ENCODE peak calls at places on chromosomes 7 and 10, in eight cellular contexts. N is SW480, G is T-helper 17 cell, A is heart left ventricle, C is cardiac fibroblast, U is endothelial cell, K is mucosa of gallbladder, I is nucleus accumbens. E is an unnamed sample.

GRCh38 chr10:64091889-64092288 is 570.7 kb downstream of the REEP3 start:
- DNase-seq in K (no peak), G (no peak), U (no peak), I (peak; percentile 27), N (peak; percentile 33), C (peak; percentile 27), A (no peak), E (no peak)

GRCh38 chr7:64793106-64793755 is 997 bp upstream of the ZNF138 start:
- DNase-seq in U (no peak), C (peak; percentile 1), A (no peak), G (no peak), K (no peak), I (no peak), N (no peak), E (no peak)

GRCh38 chr10:80196270-80196949 is 8.9 kb downstream of the ANXA11 start:
- DNase-seq in C (peak; percentile 72), G (no peak), I (no peak), A (peak; percentile 81), K (peak; percentile 88), N (peak; percentile 98), U (no peak), E (peak; percentile 48)

GRCh38 chr10:62894156-62894555 is 78.0 kb upstream of the EGR2 start:
- DNase-seq in C (no peak), K (no peak), I (no peak), N (no peak), U (no peak), A (no peak), G (no peak), E (no peak)

GRCh38 chr7:35647171-35647574 is 47.8 kb downstream of the HERPUD2 start:
- DNase-seq in I (no peak), A (peak; percentile 41), K (no peak), G (no peak), U (peak; percentile 23), C (peak; percentile 30), N (no peak), E (no peak)

GRCh38 chr7:25407932-25408480 is 179.7 kb upstream of the NPVF start:
- DNase-seq in G (no peak), A (no peak), I (no peak), N (peak; percentile 24), K (no peak), C (no peak), U (no peak), E (no peak)

GRCh38 chr10:97025613-97026242 is 160.0 kb downstream of the SLIT1 start:
- DNase-seq in A (no peak), G (no peak), C (peak; percentile 63), N (peak; percentile 23), I (peak; percentile 50), U (peak; percentile 64), K (peak; percentile 62), E (no peak)

GRCh38 chr10:30542001-30542861 is 87.3 kb downstream of the LYZL2 start:
- DNase-seq in C (peak; percentile 26), U (no peak), G (no peak), K (peak; percentile 64), N (no peak), A (no peak), I (no peak), E (no peak)

GRCh38 chr10:121324678-121325213 is 273.5 kb downstream of the FGFR2 start:
- DNase-seq in G (no peak), C (no peak), U (no peak), I (no peak), K (peak; percentile 36), A (no peak), N (peak; percentile 66), E (no peak)

GRCh38 chr10:70940834-70941568 is 52.6 kb upstream of the PCBD1 start:
- DNase-seq in K (no peak), N (peak; percentile 21), U (no peak), I (no peak), G (no peak), A (peak; percentile 59), C (no peak), E (no peak)

GRCh38 chr7:101817031-101817929 is at the start of gene CUX1:
- DNase-seq in I (no peak), A (no peak), G (no peak), U (peak; percentile 33), N (peak; percentile 65), K (no peak), C (no peak), E (peak; percentile 55)

GRCh38 chr7:121510858-121511482 is 114.9 kb upstream of the FAM3C start:
- DNase-seq in N (no peak), C (peak; percentile 11), I (no peak), U (no peak), G (no peak), K (no peak), A (no peak), E (no peak)

GRCh38 chr10:122464575-122464974 is 3.2 kb downstream of the HTRA1 start:
- DNase-seq in U (no peak), I (peak; percentile 40), A (peak; percentile 73), K (no peak), G (no peak), C (no peak), N (no peak), E (no peak)

GRCh38 chr10:119049777-119050176 is 20.3 kb downstream of the NANOS1 start:
- DNase-seq in G (no peak), C (no peak), K (no peak), I (no peak), N (no peak), A (no peak), U (no peak), E (no peak)

GRCh38 chr7:100952641-100953040 is 3.3 kb downstream of the MUC3A start:
- DNase-seq in I (no peak), G (no peak), K (no peak), N (no peak), C (no peak), A (no peak), U (no peak), E (no peak)

GRCh38 chr10:114779803-114780609 is 41.6 kb upstream of the FHIP2A start:
- DNase-seq in U (no peak), A (no peak), N (peak; percentile 89), G (no peak), I (no peak), K (peak; percentile 17), C (peak; percentile 81), E (no peak)

GRCh38 chr7:24356758-24357386 is 72.9 kb downstream of the NPY start:
- DNase-seq in I (no peak), K (no peak), N (no peak), U (no peak), G (no peak), C (no peak), A (no peak), E (no peak)

GRCh38 chr10:28691187-28691694 is 13.9 kb downstream of the BAMBI start:
- DNase-seq in U (no peak), N (no peak), G (no peak), C (no peak), K (no peak), A (no peak), I (no peak), E (no peak)

GRCh38 chr7:81623251-81623855 is 146.5 kb downstream of the HGF start:
- DNase-seq in K (no peak), I (no peak), A (no peak), C (no peak), G (no peak), U (no peak), N (no peak), E (no peak)

GRCh38 chr7:151837285-151838042 is 39.5 kb downstream of the PRKAG2 start:
- DNase-seq in U (no peak), K (no peak), I (peak; percentile 33), C (no peak), N (no peak), G (no peak), A (no peak), E (no peak)

GRCh38 chr10:88038268-88038667 is 174.8 kb downstream of the PTEN start:
- DNase-seq in N (no peak), G (no peak), C (peak; percentile 90), A (no peak), U (no peak), I (no peak), K (no peak), E (no peak)

GRCh38 chr10:32237644-32238345 is 109.2 kb downstream of the EPC1 start:
- DNase-seq in C (peak; percentile 49), K (no peak), U (no peak), I (no peak), G (no peak), A (no peak), N (no peak), E (no peak)

GRCh38 chr7:74343281-74344127 is 54.3 kb downstream of the CLIP2 start:
- DNase-seq in N (peak; percentile 56), K (no peak), C (peak; percentile 87), U (no peak), I (no peak), G (no peak), A (no peak), E (no peak)

GRCh38 chr10:31134303-31134928 is 102.8 kb upstream of the ZNF438 start:
- DNase-seq in N (peak; percentile 88), U (peak; percentile 36), G (no peak), C (peak; percentile 83), K (no peak), I (peak; percentile 76), A (no peak), E (peak; percentile 35)

GRCh38 chr10:62381385-62382102 is 7.4 kb downstream of the ZNF365 start:
- DNase-seq in G (no peak), K (no peak), C (no peak), U (no peak), N (no peak), I (peak; percentile 22), A (no peak), E (no peak)

GRCh38 chr10:17026686-17027485 is 102.7 kb downstream of the CUBN start:
- DNase-seq in A (no peak), U (no peak), I (no peak), K (no peak), N (no peak), G (no peak), C (peak; percentile 93), E (no peak)

GRCh38 chr10:124742418-124743187 is 1.6 kb downstream of the FAM53B start:
- DNase-seq in G (no peak), C (peak; percentile 38), U (peak; percentile 43), A (no peak), I (no peak), N (peak; percentile 72), K (no peak), E (no peak)

GRCh38 chr7:815284-816216 is 16.7 kb upstream of the SUN1 start:
- DNase-seq in U (peak; percentile 78), I (no peak), A (no peak), K (no peak), G (no peak), N (peak; percentile 21), C (no peak), E (peak; percentile 35)

GRCh38 chr7:75906991-75907667 is 7.8 kb upstream of the POR start:
- DNase-seq in N (no peak), I (no peak), G (no peak), C (no peak), A (peak; percentile 44), U (no peak), K (no peak), E (no peak)

GRCh38 chr10:132715791-132716680 is 69.9 kb downstream of the NKX6-2 start:
- DNase-seq in I (no peak), U (no peak), A (peak; percentile 26), C (no peak), N (no peak), K (no peak), G (peak; percentile 4), E (no peak)

GRCh38 chr7:132035517-132036362 is 479.3 kb upstream of the PODXL start:
- DNase-seq in A (no peak), U (no peak), G (no peak), C (no peak), N (no peak), K (peak; percentile 8), I (no peak), E (no peak)

E was measured in activated B cell treated with CpG ODN at 0.5 μM for 24 hours.